ENCODE peak calls at places on chromosomes 6 and 20, in seven cellular contexts. K is upper lobe of right lung, I is lung, T is aorta, P is mucosa of descending colon, U is neuronal stem cell, G is tibial artery. Z is an unnamed sample.

GRCh38 chr6:106513813-106514212 is 115.5 kb downstream of the RTN4IP1 start:
- DNase-seq in K (no peak), I (no peak), T (no peak), P (no peak), U (no peak), G (no peak), Z (no peak)

GRCh38 chr20:63955281-63955845 is 853 bp downstream of the UCKL1 start:
- DNase-seq in K (peak; percentile 86), I (no peak), T (no peak), P (peak; percentile 78), U (no peak), G (no peak), Z (no peak)

GRCh38 chr20:63051911-63052310 is 45.1 kb upstream of the BHLHE23 start:
- DNase-seq in K (peak; percentile 25), I (no peak), T (peak; percentile 21), P (peak; percentile 38), U (no peak), G (no peak), Z (peak; percentile 57)

GRCh38 chr20:22905667-22906066 is 129.4 kb upstream of the SSTR4 start:
- DNase-seq in K (no peak), I (no peak), T (peak; percentile 54), P (no peak), U (no peak), G (peak; percentile 43), Z (peak; percentile 19)

GRCh38 chr6:34189806-34190503 is 44.1 kb upstream of the GRM4 start:
- DNase-seq in K (peak; percentile 65), I (no peak), T (peak; percentile 66), P (no peak), U (no peak), G (peak; percentile 27), Z (no peak)

GRCh38 chr6:123802351-123802696 is 1.3 kb upstream of the NKAIN2 start:
- DNase-seq in K (no peak), I (no peak), T (no peak), P (no peak), U (no peak), G (no peak), Z (no peak)

GRCh38 chr6:19838442-19839236 is 1.5 kb downstream of the ID4 start:
- DNase-seq in K (peak; percentile 90), I (peak; percentile 79), T (peak; percentile 52), P (peak; percentile 42), U (peak; percentile 50), G (peak; percentile 32), Z (peak; percentile 79)

GRCh38 chr6:106870824-106871300 is 103.7 kb downstream of the CD24 start:
- DNase-seq in K (no peak), I (no peak), T (no peak), P (no peak), U (no peak), G (no peak), Z (no peak)

GRCh38 chr6:18506387-18507017 is 119.4 kb downstream of the RNF144B start:
- DNase-seq in K (no peak), I (no peak), T (no peak), P (no peak), U (no peak), G (no peak), Z (no peak)

DNA sequence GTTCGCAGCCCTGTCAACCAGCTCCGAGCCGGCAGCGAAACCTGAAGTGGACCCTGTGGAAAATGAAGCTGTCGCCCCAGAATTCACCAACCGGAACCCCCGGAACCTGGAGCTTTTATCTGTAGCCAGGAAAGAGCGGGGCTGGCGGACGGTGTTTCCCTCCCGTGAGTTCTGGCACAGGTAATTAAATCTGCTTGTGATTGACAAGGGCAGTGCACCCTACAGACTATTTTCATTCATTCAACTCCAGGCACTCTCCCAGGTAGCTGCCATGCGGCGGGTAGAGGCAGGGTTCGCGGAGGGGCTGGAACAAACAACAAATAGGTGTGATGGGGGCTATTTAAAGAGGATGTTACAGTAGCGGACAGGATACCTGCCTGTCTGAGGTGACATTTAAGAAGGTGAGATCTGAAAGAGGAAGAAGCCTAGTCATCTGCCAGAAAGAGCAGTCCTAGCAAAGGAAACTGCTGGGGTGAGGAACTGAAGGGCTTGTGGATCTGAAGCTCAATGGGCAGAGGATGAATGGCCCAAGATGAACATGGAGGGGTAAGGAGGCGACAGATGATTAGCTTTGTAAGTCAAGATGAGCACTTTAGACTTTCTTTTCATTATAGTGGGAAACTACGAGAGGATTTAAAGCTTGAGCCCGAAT is 806 bp downstream of the MRPL18 start:
- DNase-seq in K (no peak), I (no peak), T (no peak), P (peak; percentile 58), U (no peak), G (peak; percentile 21), Z (peak; percentile 37)
- H3K4me1 ChIP-seq in K (peaks cover 37% of the 10 kb centered on the region), I (peaks cover 8% of the 10 kb centered on the region), T (peaks cover 3% of the 10 kb centered on the region), P (peaks cover 33% of the 10 kb centered on the region), U (peaks cover 6% of the 10 kb centered on the region), G (peaks cover 63% of the 10 kb centered on the region), Z (peaks cover 33% of the 10 kb centered on the region)

GRCh38 chr6:36603222-36604089 is 9.3 kb downstream of the SRSF3 start:
- DNase-seq in K (no peak), I (no peak), T (no peak), P (no peak), U (no peak), G (no peak), Z (no peak)
- H3K4me1 ChIP-seq in K (peaks cover 92% of the 10 kb centered on the region), I (peaks cover 43% of the 10 kb centered on the region), T (peaks cover 15% of the 10 kb centered on the region), P (peaks cover 70% of the 10 kb centered on the region), U (peaks cover 7% of the 10 kb centered on the region), G (peaks cover 100% of the 10 kb centered on the region), Z (peaks cover 80% of the 10 kb centered on the region)

DNA sequence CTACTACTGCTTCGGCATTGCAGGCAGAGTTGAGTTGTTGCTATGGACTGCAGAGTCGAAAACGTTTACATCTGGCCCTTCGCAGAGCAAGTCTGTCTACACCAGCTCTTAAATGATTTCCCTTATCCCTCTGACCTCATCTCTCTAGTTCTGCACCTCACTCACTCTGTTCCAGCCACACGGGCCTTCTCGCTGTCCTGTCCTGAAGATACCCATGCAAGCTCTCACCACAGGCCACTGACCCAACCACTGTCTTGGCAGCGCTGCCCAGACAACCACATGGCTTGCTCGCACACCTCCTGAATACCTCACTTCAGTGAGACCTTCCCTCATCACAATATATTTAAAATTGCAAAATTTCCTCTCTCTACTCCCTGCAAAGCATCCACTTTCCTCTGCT is 31.4 kb downstream of the B4GALT5 start:
- DNase-seq in K (no peak), I (no peak), T (no peak), P (no peak), U (no peak), G (no peak), Z (no peak)
- H3K4me1 ChIP-seq in K (peaks cover 69% of the 10 kb centered on the region), I (peaks cover 36% of the 10 kb centered on the region), T (peaks cover 18% of the 10 kb centered on the region), P (peaks cover 57% of the 10 kb centered on the region), U (peaks cover 16% of the 10 kb centered on the region), G (peaks cover 66% of the 10 kb centered on the region), Z (peaks cover 71% of the 10 kb centered on the region)

GRCh38 chr20:49693435-49694171 is 20.1 kb downstream of the B4GALT5 start:
- DNase-seq in K (no peak), I (no peak), T (no peak), P (no peak), U (no peak), G (no peak), Z (no peak)
- H3K4me1 ChIP-seq in K (peaks cover 66% of the 10 kb centered on the region), I (peaks cover 29% of the 10 kb centered on the region), T (peaks cover 2% of the 10 kb centered on the region), P (peaks cover 40% of the 10 kb centered on the region), U (peaks cover 7% of the 10 kb centered on the region), G (peaks cover 47% of the 10 kb centered on the region), Z (peaks cover 77% of the 10 kb centered on the region)

DNA sequence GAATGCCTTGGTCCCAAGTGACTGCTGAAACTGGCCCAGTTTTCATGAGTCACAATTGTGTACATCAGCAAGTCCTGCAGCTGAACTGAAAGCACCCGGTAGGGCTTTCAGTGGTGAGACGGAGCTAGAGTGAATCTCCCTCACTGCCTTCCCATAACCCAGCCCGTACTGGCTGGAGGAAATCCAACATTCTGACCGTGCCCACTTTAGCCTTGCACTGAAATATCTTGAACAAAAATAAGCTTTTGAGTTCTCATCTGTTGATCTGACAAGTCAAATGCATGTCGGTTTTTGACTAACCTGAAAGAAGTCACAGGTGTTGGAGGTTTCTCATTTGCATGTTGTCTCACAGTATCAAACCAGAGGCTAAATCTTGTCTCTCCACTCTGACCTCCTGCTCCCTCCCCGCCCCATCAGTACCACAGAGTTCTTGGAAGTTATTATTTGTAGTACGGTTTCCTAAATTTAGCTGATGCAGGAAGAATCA is 35.9 kb downstream of the DUSP22 start:
- DNase-seq in K (no peak), I (no peak), T (peak; percentile 74), P (no peak), U (no peak), G (peak; percentile 79), Z (no peak)
- H3K4me1 ChIP-seq in K (peaks cover 22% of the 10 kb centered on the region), I (peaks cover 12% of the 10 kb centered on the region), T (peaks cover 2% of the 10 kb centered on the region), P (peaks cover 15% of the 10 kb centered on the region), U (peaks cover 3% of the 10 kb centered on the region), G (peaks cover 19% of the 10 kb centered on the region), Z (no peaks in the 10 kb centered on the region)

DNA sequence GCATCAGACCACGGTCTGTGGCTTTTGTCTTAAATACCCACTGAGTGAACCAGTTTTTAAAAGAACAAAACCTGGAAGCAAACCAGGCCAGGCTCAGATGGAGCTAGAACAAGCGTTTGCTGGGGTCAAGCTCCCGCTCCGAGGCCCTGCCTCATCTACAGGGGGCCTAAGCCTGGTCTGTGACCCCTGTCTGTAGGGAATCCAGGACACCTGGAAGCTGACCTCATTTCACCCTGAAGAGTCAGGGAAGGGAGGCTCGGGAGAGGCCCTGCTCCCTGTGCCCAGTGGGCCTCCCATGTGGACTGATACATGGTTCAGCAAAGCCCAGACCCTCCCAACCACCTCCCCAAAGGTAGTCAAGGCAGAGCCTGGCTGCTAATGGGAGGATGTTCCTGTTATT is 26.8 kb upstream of the DLGAP4 start:
- DNase-seq in K (no peak), I (no peak), T (no peak), P (no peak), U (no peak), G (no peak), Z (no peak)
- H3K4me1 ChIP-seq in K (no peaks in the 10 kb centered on the region), I (no peaks in the 10 kb centered on the region), T (no peaks in the 10 kb centered on the region), P (no peaks in the 10 kb centered on the region), U (peaks cover under 1% of the 10 kb centered on the region), G (no peaks in the 10 kb centered on the region), Z (no peaks in the 10 kb centered on the region)

DNA sequence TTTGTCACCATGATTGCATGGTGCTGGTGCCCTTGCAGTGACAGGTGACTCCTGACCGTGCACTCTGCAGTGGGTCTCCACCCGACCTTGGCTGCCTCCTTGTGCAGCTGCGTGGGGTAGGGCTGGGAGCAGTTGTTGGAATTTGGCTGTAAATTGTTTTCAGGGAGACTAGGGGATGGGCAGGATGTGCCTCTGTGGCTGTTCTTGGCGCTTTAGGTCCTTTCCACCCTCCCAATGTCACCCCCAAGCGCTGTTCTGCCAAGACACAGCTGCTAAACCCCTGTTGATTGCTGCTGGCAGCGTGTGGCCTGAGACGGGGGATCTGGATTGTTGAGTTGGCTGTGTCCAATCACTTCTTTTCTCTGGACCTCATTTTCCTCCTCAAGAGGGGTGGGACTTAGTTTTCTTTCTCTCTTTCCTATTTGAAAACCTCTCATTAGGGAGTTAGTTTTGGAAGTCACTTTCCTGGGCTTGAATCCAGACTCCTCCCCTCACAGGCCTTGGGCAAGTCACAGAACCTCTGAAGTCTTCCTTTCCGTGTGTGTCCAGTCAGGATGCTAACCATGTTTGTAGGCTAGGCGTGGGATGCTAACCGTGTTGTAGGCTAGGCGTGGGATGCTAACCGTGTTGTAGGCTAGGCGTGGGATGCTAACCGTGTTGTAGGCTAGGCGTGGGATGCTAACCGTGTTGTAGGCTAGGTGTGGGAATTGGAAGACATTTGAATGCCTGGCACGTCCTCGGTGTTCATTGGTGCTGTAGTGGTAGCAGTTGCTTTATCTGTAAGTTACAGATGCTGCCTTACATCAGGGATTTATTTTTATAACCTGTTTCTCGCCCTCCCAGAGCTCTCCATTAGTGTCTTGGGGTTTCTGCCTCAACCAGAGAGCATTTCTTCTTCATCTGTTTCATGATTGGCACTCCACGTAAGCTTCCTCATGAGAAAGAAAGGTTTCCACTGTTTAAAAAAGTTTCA is 8.6 kb downstream of the IGF2R start:
- DNase-seq in K (no peak), I (no peak), T (no peak), P (peak; percentile 56), U (no peak), G (no peak), Z (no peak)
- H3K4me1 ChIP-seq in K (peaks cover 87% of the 10 kb centered on the region), I (peaks cover 54% of the 10 kb centered on the region), T (peaks cover 10% of the 10 kb centered on the region), P (peaks cover 40% of the 10 kb centered on the region), U (peaks cover 37% of the 10 kb centered on the region), G (peaks cover 78% of the 10 kb centered on the region), Z (peaks cover 53% of the 10 kb centered on the region)

Z was measured in pancreas.